ENCODE peak calls at places on chromosome 16, in seven cellular contexts. E is AG04449, S is heart right ventricle, V is mucosa of descending colon, O is endothelial cell, J is SK-N-SH, G is AG04450. Y is an unnamed sample.

GRCh38 chr16:66895999-66896398 is 15.7 kb downstream of the PDP2 start:
- DNase-seq in E (no peak), V (peak; percentile 32), J (no peak), S (no peak), O (no peak), G (no peak), Y (no peak)

GRCh38 chr16:89383095-89384003 is 107.0 kb downstream of the ANKRD11 start:
- DNase-seq in J (peak; percentile 89), E (no peak), V (peak; percentile 73), O (peak; percentile 37), S (no peak), G (no peak), Y (no peak)

GRCh38 chr16:12171206-12171605 is 194.7 kb downstream of the SNX29 start:
- DNase-seq in J (no peak), S (no peak), G (peak; percentile 18), O (no peak), E (no peak), V (no peak), Y (no peak)

GRCh38 chr16:85286066-85286712 is 173.9 kb upstream of the CIBAR2 start:
- DNase-seq in V (no peak), S (peak; percentile 69), G (peak; percentile 37), O (no peak), E (peak; percentile 7), J (peak; percentile 69), Y (peak; percentile 51)

GRCh38 chr16:86029131-86029741 is 130.3 kb downstream of the IRF8 start:
- DNase-seq in S (peak; percentile 60), O (no peak), G (peak; percentile 36), E (peak; percentile 7), J (no peak), V (peak; percentile 58), Y (no peak)

GRCh38 chr16:71467810-71468209 is 5.8 kb upstream of the ZNF23 start:
- DNase-seq in O (peak; percentile 51), G (no peak), V (peak; percentile 41), S (no peak), E (no peak), J (no peak), Y (no peak)

GRCh38 chr16:23691483-23692189 is 12.9 kb downstream of the PLK1 start:
- DNase-seq in E (no peak), V (no peak), S (no peak), G (no peak), O (no peak), J (no peak), Y (no peak)

GRCh38 chr16:75130150-75130771 is 13.7 kb upstream of the LDHD start:
- DNase-seq in J (no peak), E (no peak), O (no peak), S (no peak), G (no peak), V (no peak), Y (no peak)

GRCh38 chr16:85372627-85373372 is 240.3 kb upstream of the GSE1 start:
- DNase-seq in V (no peak), O (no peak), S (no peak), G (no peak), E (peak; percentile 53), J (no peak), Y (no peak)

GRCh38 chr16:17544785-17545184 is 74.0 kb upstream of the XYLT1 start:
- DNase-seq in S (no peak), J (no peak), E (no peak), V (no peak), G (no peak), O (peak; percentile 10), Y (no peak)

GRCh38 chr16:80606221-80606766 is 65.5 kb downstream of the DYNLRB2 start:
- DNase-seq in G (no peak), O (no peak), V (no peak), E (no peak), S (no peak), J (no peak), Y (no peak)

GRCh38 chr16:89104303-89104702 is 10.7 kb downstream of the ACSF3 start:
- DNase-seq in G (no peak), S (no peak), J (no peak), V (no peak), E (no peak), O (no peak), Y (no peak)

GRCh38 chr16:66890796-66891195 is 10.5 kb downstream of the PDP2 start:
- DNase-seq in J (no peak), S (no peak), V (peak; percentile 5), G (no peak), O (no peak), E (no peak), Y (no peak)

GRCh38 chr16:59686405-59686804 is 952.3 kb upstream of the GOT2 start:
- DNase-seq in G (no peak), O (no peak), S (no peak), J (no peak), E (no peak), V (no peak), Y (no peak)

GRCh38 chr16:69040144-69040909 is 65.1 kb upstream of the HAS3 start:
- DNase-seq in E (no peak), O (no peak), V (no peak), G (no peak), J (no peak), S (no peak), Y (no peak)

GRCh38 chr16:80151706-80152073 is 389.1 kb upstream of the DYNLRB2 start:
- DNase-seq in J (no peak), O (no peak), E (no peak), G (no peak), S (no peak), V (no peak), Y (no peak)

GRCh38 chr16:56615353-56615752 is 7.0 kb downstream of the MT2A start:
- DNase-seq in J (no peak), S (no peak), V (no peak), O (no peak), E (no peak), G (no peak), Y (no peak)

GRCh38 chr16:31477220-31478216 is 5.4 kb upstream of the SLC5A2 start:
- DNase-seq in S (no peak), G (no peak), E (no peak), J (no peak), V (peak; percentile 92), O (peak; percentile 72), Y (no peak)

DNA sequence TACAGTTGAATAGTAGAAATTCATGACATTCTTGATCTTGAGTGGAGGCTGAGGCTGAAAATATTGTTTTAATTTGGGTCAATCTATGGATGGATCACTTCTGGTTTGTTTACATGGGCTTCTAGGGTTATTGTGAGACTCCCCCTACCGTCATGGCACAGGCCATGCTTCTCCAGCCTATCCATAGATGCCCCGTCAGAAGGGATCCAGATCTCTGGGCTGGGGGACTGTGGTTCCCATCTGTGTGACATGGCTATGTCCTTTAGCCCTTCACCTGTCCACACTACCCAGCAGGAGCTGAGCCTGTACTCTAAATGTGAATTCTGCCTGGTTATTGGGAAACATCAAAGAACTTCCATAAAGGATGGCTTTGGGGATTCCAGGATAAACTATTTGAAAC is 160.4 kb downstream of the ABCC12 start:
- DNase-seq in S (no peak), V (no peak), J (no peak), G (no peak), O (no peak), E (no peak), Y (no peak)
- TF ChIP-seq CTCF in S (no peak), V (no peak), J (no peak), G (peak; percentile 15), O (no peak), E (no peak), Y (no peak)

GRCh38 chr16:82584553-82585152 is 42.1 kb upstream of the CDH13 start:
- DNase-seq in E (no peak), V (no peak), G (no peak), J (no peak), S (no peak), O (no peak), Y (no peak)

GRCh38 chr16:82582971-82583370 is 43.8 kb upstream of the CDH13 start:
- DNase-seq in J (no peak), G (no peak), S (no peak), O (no peak), E (no peak), V (no peak), Y (no peak)

GRCh38 chr16:82583415-82583814 is 43.4 kb upstream of the CDH13 start:
- DNase-seq in J (no peak), V (no peak), S (no peak), E (no peak), G (no peak), O (no peak), Y (no peak)

GRCh38 chr16:82585675-82586074 is 41.1 kb upstream of the CDH13 start:
- DNase-seq in G (no peak), O (no peak), V (no peak), E (peak; percentile 34), J (no peak), S (no peak), Y (peak; percentile 29)

GRCh38 chr16:82580293-82580900 is 46.4 kb upstream of the CDH13 start:
- DNase-seq in E (no peak), G (no peak), S (no peak), V (no peak), J (peak; percentile 22), O (peak; percentile 21), Y (peak; percentile 12)
- TF ChIP-seq CTCF in E (no peak), G (peak; percentile 13), S (peak; percentile 49), V (no peak), J (peak; percentile 45), O (no peak), Y (peak; percentile 29)

DNA sequence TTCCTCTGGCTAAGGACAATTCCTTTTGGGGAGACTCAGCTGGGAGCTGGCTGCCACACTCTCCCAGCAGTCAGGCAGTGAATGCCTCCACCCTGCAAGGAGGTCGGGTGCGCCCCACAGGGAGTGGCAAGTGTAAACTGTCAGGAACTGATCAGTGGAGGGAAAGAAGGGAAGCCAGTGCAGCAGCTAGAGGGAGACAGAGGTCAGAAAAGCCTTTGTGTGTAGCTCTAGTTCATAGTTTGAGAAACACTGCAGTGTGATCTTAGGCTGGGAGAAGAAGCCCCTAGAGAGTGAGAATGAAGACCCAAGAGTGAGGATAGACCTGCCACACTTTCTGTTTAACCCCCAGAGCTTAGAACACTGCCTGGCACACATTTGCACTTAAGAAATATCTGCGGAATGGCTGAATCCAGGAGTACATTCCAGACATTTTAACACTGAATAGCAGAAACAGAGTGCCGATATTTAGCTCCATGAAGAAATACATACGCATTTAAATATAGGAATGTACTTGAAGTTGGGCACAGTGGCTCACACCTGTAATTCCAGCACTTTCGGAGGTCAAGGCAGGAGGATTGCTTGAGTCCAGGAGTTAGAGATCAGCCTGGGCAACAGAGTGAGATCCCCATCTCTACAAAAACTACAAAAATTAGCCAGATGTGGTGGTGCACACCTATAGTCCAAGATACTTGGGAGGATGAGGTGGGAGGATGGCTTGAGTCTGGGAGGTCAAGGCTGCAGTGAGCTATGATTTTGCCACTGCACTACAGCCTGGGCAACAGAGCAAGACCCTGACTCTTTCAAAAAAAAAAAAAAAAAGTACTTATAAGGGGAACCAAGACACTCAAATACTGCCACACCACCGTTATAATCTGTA is 11.1 kb upstream of the SLC5A11 start:
- DNase-seq in G (no peak), O (peak; percentile 27), E (no peak), S (no peak), J (peak; percentile 39), V (peak; percentile 85), Y (peak; percentile 9)
- TF ChIP-seq CTCF in G (peak; percentile 84), O (no peak), E (peak; percentile 72), S (peak; percentile 49), J (peak; percentile 57), V (peak; percentile 43), Y (peak; percentile 76)

DNA sequence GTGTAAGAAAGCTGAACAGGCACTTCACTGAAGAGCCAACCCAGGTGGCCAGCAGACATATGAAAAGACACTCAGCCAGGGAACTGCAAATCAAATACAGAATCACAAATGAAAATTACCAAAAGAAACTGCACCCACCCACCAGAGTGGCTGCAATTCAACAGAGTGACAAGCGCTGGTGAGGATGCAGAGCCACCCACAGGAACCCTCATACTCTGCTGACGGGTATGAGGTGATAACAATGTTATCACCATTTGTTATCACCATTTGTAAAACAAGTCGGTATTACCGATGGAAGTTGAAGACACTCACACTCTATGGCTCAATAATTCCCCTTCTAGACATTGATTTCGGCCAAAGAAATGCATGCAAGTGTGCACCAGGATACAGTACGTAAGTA is 86.4 kb downstream of the ADCY9 start:
- DNase-seq in G (no peak), V (no peak), E (no peak), O (no peak), J (no peak), S (no peak), Y (no peak)
- TF ChIP-seq CTCF in G (no peak), V (no peak), E (no peak), O (no peak), J (no peak), S (no peak), Y (no peak)

Y was measured in astrocyte of the cerebellum.